ENCODE peak calls at places on chromosomes 3 and 15, in nine cellular contexts. M is cardiac muscle cell, J is WERI-Rb-1, H is fibroblast of lung, L is fibroblast of the aortic adventitia, K is GM10248, B is tibial artery, C is nephron progenitor cell, U is progenitor cell of endocrine pancreas. E is an unnamed sample.

GRCh38 chr3:48598323-48599076 is 3.4 kb upstream of the COL7A1 start:
- DNase-seq in U (no peak), J (no peak), M (peak; percentile 33), C (no peak), K (no peak), B (peak; percentile 93), H (peak; percentile 96), L (peak; percentile 86), E (peak; percentile 98)

GRCh38 chr3:67531149-67532101 is 123.0 kb downstream of the SUCLG2 start:
- DNase-seq in B (no peak), J (no peak), M (no peak), U (no peak), C (no peak), K (no peak), H (no peak), L (no peak), E (peak; percentile 31)

GRCh38 chr3:150216041-150216811 is 191.9 kb upstream of the TSC22D2 start:
- DNase-seq in L (peak; percentile 95), B (peak; percentile 92), H (peak; percentile 95), M (peak; percentile 73), K (no peak), J (peak; percentile 50), C (no peak), U (no peak), E (no peak)

GRCh38 chr3:162391301-162391700 is 894.7 kb downstream of the OTOL1 start:
- DNase-seq in C (no peak), B (no peak), L (peak; percentile 44), J (no peak), U (no peak), M (no peak), K (no peak), H (peak; percentile 25), E (peak; percentile 76)

GRCh38 chr15:90219421-90220141 is 14.2 kb downstream of the CIB1 start:
- DNase-seq in C (peak; percentile 70), B (no peak), H (no peak), L (no peak), U (peak; percentile 41), K (peak; percentile 67), M (peak; percentile 54), J (peak; percentile 72), E (no peak)

GRCh38 chr3:43153189-43154083 is 47.6 kb upstream of the POMGNT2 start:
- DNase-seq in C (no peak), J (no peak), M (no peak), L (peak; percentile 82), U (no peak), B (peak; percentile 75), K (no peak), H (peak; percentile 100), E (peak; percentile 64)

GRCh38 chr3:176696816-176697215 is 500.5 kb downstream of the TBL1XR1 start:
- DNase-seq in U (no peak), J (no peak), H (no peak), L (no peak), K (no peak), M (no peak), C (no peak), B (no peak), E (no peak)

GRCh38 chr15:85479071-85479647 is 98.8 kb downstream of the AKAP13 start:
- DNase-seq in M (no peak), J (no peak), H (peak; percentile 32), L (peak; percentile 75), K (no peak), C (no peak), U (no peak), B (no peak), E (peak; percentile 67)

GRCh38 chr3:6108957-6109356 is 752.0 kb upstream of the GRM7 start:
- DNase-seq in M (no peak), H (no peak), K (no peak), C (no peak), L (no peak), B (no peak), J (no peak), U (no peak), E (no peak)

GRCh38 chr3:49724586-49724985 is 835 bp upstream of the GMPPB start:
- DNase-seq in U (no peak), J (no peak), L (peak; percentile 19), M (no peak), H (no peak), B (peak; percentile 70), C (no peak), K (peak; percentile 57), E (no peak)

GRCh38 chr3:111739241-111739952 is 119.7 kb upstream of the PHLDB2 start:
- DNase-seq in H (peak; percentile 83), J (no peak), M (no peak), B (peak; percentile 72), C (no peak), U (no peak), L (peak; percentile 46), K (no peak), E (peak; percentile 86)

DNA sequence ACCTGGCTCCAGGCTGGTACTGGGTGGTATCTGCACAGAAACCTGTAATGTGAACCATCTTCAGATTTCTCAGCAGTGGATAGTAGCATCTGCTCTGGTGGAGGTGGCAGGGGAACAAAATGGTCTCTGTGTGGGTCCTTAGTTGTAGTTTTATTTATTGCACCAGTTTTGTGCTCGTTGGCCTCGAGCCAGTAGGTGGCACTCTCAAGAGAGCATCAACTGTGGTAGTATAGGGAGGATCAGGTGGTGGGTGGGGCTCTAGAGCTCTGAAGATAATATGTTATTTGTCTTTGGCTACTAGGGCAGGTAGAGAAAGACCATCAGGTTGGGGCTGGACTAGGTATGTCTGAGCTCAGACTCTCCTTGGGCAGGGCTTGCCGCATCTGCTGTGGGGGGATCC is 254.0 kb upstream of the GPR149 start:
- DNase-seq in B (no peak), U (no peak), J (no peak), L (no peak), C (no peak), K (no peak), M (no peak), H (no peak), E (no peak)
- TF ChIP-seq CTCF in B (no peak), U (peak; percentile 10), J (peak; percentile 17), L (no peak), C (no peak), K (no peak), M (no peak), H (no peak), E (no peak)

DNA sequence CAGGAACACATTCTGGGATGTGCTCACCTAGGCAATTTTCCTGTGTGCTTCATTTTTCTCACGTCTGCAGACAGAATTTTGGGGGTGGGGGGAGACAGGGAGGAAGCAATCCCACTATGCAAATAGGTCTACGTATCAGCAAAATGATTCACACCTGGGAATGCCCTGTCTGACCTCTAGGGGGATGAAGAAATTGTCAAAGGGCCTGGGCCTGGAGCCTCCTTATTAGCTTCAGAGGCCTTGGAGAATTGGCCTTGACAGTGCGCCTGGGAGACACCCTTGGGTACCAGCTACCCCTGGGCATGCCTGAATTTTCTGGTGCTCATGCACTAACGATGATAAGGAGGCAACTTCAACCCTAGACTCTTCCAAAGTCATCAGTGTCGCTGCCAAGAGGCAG is 207.5 kb downstream of the CADPS start:
- DNase-seq in L (no peak), K (no peak), U (no peak), M (no peak), H (no peak), J (peak; percentile 52), B (no peak), C (peak; percentile 9), E (no peak)
- TF ChIP-seq CTCF in L (no peak), K (no peak), U (peak; percentile 47), M (no peak), H (no peak), J (peak; percentile 56), B (no peak), C (peak; percentile 32), E (peak; percentile 41)

GRCh38 chr15:25133804-25134203 is 179.0 kb downstream of the SNRPN start:
- DNase-seq in C (no peak), L (no peak), J (no peak), M (no peak), U (no peak), K (no peak), B (no peak), H (no peak), E (no peak)

GRCh38 chr15:25136119-25136518 is 181.3 kb downstream of the SNRPN start:
- DNase-seq in C (peak; percentile 4), U (no peak), M (peak; percentile 45), L (peak; percentile 9), B (no peak), J (peak; percentile 38), K (no peak), H (peak; percentile 28), E (no peak)

GRCh38 chr15:25137013-25137412 is 182.2 kb downstream of the SNRPN start:
- DNase-seq in U (no peak), H (no peak), C (no peak), M (no peak), K (no peak), L (no peak), J (no peak), B (no peak), E (no peak)

DNA sequence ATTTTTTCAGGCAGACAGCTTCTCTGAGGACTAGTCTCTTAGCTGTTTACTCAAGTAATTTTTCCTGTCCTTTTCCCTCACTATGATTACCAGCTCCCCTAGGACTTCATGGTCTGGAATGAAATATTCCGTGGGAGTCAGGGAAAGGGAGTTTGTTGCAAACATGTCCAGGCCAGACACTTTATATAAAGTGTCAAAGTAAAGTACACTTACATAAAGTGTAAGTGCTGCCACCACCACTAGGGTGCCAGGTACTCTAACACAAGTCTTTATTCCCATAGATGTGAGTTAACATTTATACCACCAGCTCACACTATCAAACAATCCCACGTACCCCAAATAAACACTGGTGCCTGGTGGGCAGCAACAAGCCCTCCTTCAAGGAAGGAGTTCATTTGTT is 179.8 kb downstream of the SNRPN start:
- DNase-seq in B (no peak), U (no peak), C (no peak), K (no peak), M (peak; percentile 11), H (peak; percentile 4), L (peak; percentile 19), J (no peak), E (no peak)
- TF ChIP-seq CTCF in B (no peak), U (peak; percentile 42), C (peak; percentile 15), K (no peak), M (peak; percentile 28), H (no peak), L (peak; percentile 24), J (peak; percentile 37), E (peak; percentile 56)

GRCh38 chr3:196938124-196938523 is 4.2 kb downstream of the NCBP2 start:
- DNase-seq in K (no peak), C (no peak), M (no peak), B (no peak), U (no peak), H (no peak), L (no peak), J (no peak), E (no peak)

GRCh38 chr3:196931828-196932587 is 10.3 kb downstream of the NCBP2 start:
- DNase-seq in L (no peak), B (no peak), C (no peak), U (no peak), H (no peak), M (no peak), J (no peak), K (no peak), E (no peak)

GRCh38 chr3:196931157-196931556 is 11.2 kb downstream of the NCBP2 start:
- DNase-seq in M (no peak), U (no peak), J (no peak), H (no peak), B (no peak), K (no peak), L (no peak), C (no peak), E (no peak)

GRCh38 chr3:196932600-196932999 is 9.7 kb downstream of the NCBP2 start:
- DNase-seq in K (peak; percentile 34), U (no peak), B (no peak), C (no peak), H (no peak), M (no peak), L (no peak), J (no peak), E (no peak)

GRCh38 chr3:196936288-196936687 is 6.0 kb downstream of the NCBP2 start:
- DNase-seq in L (no peak), K (no peak), B (no peak), M (no peak), C (no peak), J (no peak), U (no peak), H (no peak), E (no peak)
- TF ChIP-seq CTCF in L (no peak), K (no peak), B (no peak), M (no peak), C (no peak), J (no peak), U (no peak), H (no peak), E (no peak)

E was measured in HFFc6.